ENCODE peak calls at places on chromosome 7, in four cellular contexts. One of them, this sample, is unnamed.

GRCh38 chr7:51455513-51455912 is 138.9 kb upstream of the COBL start:
- DNase-seq in BJ: no peak
- DNase-seq in SK-N-SH: no peak
- DNase-seq in HFF-Myc: no peak
- DNase-seq in this sample: no peak

GRCh38 chr7:151245360-151246160 is 2.9 kb downstream of the SMARCD3 start:
- DNase-seq in BJ: no peak
- DNase-seq in SK-N-SH: peak
- DNase-seq in HFF-Myc: no peak
- DNase-seq in this sample: no peak

GRCh38 chr7:137539111-137539715 is 195.7 kb upstream of the PTN start:
- DNase-seq in SK-N-SH: no peak
- DNase-seq in BJ: peak
- DNase-seq in HFF-Myc: peak
- DNase-seq in this sample: peak

GRCh38 chr7:47873767-47874166 is 74.5 kb downstream of the PKD1L1 start:
- DNase-seq in BJ: peak
- DNase-seq in SK-N-SH: no peak
- DNase-seq in HFF-Myc: no peak
- DNase-seq in this sample: no peak

GRCh38 chr7:80450621-80451308 is 61.1 kb downstream of the GNAT3 start:
- DNase-seq in BJ: no peak
- DNase-seq in SK-N-SH: no peak
- DNase-seq in HFF-Myc: no peak
- DNase-seq in this sample: no peak

GRCh38 chr7:29160080-29160479 is 13.7 kb upstream of the CPVL start:
- DNase-seq in BJ: no peak
- DNase-seq in SK-N-SH: peak
- DNase-seq in HFF-Myc: no peak
- DNase-seq in this sample: no peak

GRCh38 chr7:33757563-33758165 is 147.7 kb upstream of the BMPER start:
- DNase-seq in SK-N-SH: peak
- DNase-seq in BJ: no peak
- DNase-seq in HFF-Myc: peak
- DNase-seq in this sample: no peak

GRCh38 chr7:41107938-41108448 is 594.9 kb downstream of the INHBA start:
- DNase-seq in BJ: no peak
- DNase-seq in SK-N-SH: no peak
- DNase-seq in HFF-Myc: no peak
- DNase-seq in this sample: no peak

GRCh38 chr7:151457534-151457933 is 17.6 kb upstream of the CRYGN start:
- DNase-seq in BJ: no peak
- DNase-seq in SK-N-SH: no peak
- DNase-seq in HFF-Myc: no peak
- DNase-seq in this sample: no peak

GRCh38 chr7:85054306-85054705 is 132.6 kb downstream of the SEMA3D start:
- DNase-seq in SK-N-SH: no peak
- DNase-seq in HFF-Myc: no peak
- DNase-seq in BJ: no peak
- DNase-seq in this sample: no peak

GRCh38 chr7:85052056-85052737 is 134.7 kb downstream of the SEMA3D start:
- DNase-seq in SK-N-SH: no peak
- DNase-seq in HFF-Myc: no peak
- DNase-seq in BJ: no peak
- DNase-seq in this sample: no peak

GRCh38 chr7:85052894-85053293 is 134.0 kb downstream of the SEMA3D start:
- DNase-seq in SK-N-SH: no peak
- DNase-seq in BJ: no peak
- DNase-seq in HFF-Myc: no peak
- DNase-seq in this sample: no peak

GRCh38 chr7:85055906-85056305 is 130.9 kb downstream of the SEMA3D start:
- DNase-seq in SK-N-SH: no peak
- DNase-seq in BJ: no peak
- DNase-seq in HFF-Myc: no peak
- DNase-seq in this sample: no peak
- TF ChIP-seq CTCF in SK-N-SH: no peak
- TF ChIP-seq CTCF in BJ: no peak
- TF ChIP-seq CTCF in HFF-Myc: no peak
- TF ChIP-seq CTCF in this sample: no peak

GRCh38 chr7:111855161-111855841 is 293.0 kb upstream of the IMMP2L start:
- DNase-seq in BJ: no peak
- DNase-seq in SK-N-SH: peak
- DNase-seq in HFF-Myc: peak
- DNase-seq in this sample: peak

GRCh38 chr7:111858331-111858730 is 296.0 kb upstream of the IMMP2L start:
- DNase-seq in HFF-Myc: no peak
- DNase-seq in BJ: no peak
- DNase-seq in SK-N-SH: no peak
- DNase-seq in this sample: no peak

GRCh38 chr7:111855842-111856227 is 293.5 kb upstream of the IMMP2L start:
- DNase-seq in SK-N-SH: peak
- DNase-seq in HFF-Myc: no peak
- DNase-seq in BJ: no peak
- DNase-seq in this sample: no peak

GRCh38 chr7:111852081-111852480 is 289.8 kb upstream of the IMMP2L start:
- DNase-seq in SK-N-SH: no peak
- DNase-seq in BJ: no peak
- DNase-seq in HFF-Myc: no peak
- DNase-seq in this sample: no peak

DNA sequence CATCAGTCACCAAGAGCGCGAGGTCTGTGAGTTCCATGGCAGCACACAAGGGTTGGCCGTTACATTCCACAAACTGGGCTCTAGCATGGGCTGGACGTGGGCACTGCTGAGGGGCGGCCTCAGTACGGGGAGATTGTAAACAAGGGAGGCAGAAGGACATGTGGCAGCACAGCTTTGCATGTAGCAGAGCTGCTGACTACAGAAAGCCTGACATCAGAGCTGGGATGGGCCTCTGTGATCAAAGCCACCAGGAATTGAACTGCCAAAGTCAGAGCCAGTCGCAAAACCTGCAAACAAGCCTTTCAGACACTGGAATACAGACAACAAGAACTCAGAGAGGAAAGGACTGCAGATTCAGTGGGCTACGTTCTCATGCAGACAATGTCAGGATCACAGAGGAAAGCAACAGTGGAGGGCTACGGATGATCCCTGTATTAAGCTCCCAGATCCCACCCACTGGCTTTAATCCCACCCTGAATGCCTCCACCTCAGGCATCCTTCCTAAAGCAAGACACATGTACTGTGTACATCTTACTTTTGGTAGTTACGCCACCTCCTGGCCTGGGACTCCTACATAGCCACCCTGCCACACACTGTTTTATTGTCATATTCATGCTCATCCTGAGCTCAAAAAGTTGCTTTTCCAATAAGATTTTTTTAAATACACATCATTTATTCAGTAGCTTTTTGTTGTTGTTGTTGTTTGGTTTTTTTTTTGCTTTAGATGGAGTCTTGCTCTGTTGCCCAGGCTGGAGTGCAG is 291.1 kb upstream of the IMMP2L start:
- DNase-seq in SK-N-SH: no peak
- DNase-seq in BJ: no peak
- DNase-seq in HFF-Myc: no peak
- DNase-seq in this sample: no peak
- TF ChIP-seq CTCF in SK-N-SH: peak
- TF ChIP-seq CTCF in BJ: peak
- TF ChIP-seq CTCF in HFF-Myc: peak
- TF ChIP-seq CTCF in this sample: peak

GRCh38 chr7:93923946-93924345 is 2.4 kb downstream of the GNG11 start:
- DNase-seq in SK-N-SH: no peak
- DNase-seq in HFF-Myc: no peak
- DNase-seq in BJ: no peak
- DNase-seq in this sample: no peak

GRCh38 chr7:93920496-93921189 is 892 bp upstream of the GNG11 start:
- DNase-seq in HFF-Myc: no peak
- DNase-seq in SK-N-SH: no peak
- DNase-seq in BJ: no peak
- DNase-seq in this sample: no peak

GRCh38 chr7:93923291-93923690 is 1.8 kb downstream of the GNG11 start:
- DNase-seq in HFF-Myc: no peak
- DNase-seq in BJ: no peak
- DNase-seq in SK-N-SH: no peak
- DNase-seq in this sample: no peak

GRCh38 chr7:93921190-93921585 is 347 bp upstream of the GNG11 start:
- DNase-seq in SK-N-SH: no peak
- DNase-seq in BJ: no peak
- DNase-seq in HFF-Myc: no peak
- DNase-seq in this sample: no peak

GRCh38 chr7:93921607-93922446 is at the start of gene GNG11:
- DNase-seq in BJ: no peak
- DNase-seq in HFF-Myc: no peak
- DNase-seq in SK-N-SH: peak
- DNase-seq in this sample: no peak
- TF ChIP-seq CTCF in BJ: peak
- TF ChIP-seq CTCF in HFF-Myc: no peak
- TF ChIP-seq CTCF in SK-N-SH: no peak
- TF ChIP-seq CTCF in this sample: no peak

DNA sequence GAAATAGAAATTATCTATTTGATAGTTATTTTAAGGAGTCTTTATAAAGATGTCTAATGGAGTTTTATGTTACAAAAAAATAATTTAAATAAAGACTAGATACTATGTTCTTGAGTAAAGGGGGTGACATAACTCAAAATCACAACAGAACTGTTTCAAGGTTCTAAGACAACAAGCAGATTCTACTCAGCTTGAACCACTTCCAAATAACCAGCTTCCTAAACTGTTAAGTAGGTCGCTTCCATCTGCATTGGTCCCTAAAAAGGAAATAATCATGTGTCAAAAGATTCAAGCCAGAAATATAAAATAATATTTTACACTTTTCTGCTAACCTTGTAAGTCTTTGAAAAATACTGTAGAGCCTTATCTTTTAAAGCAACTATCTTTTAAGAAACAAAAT is 14.1 kb downstream of the SEM1 start:
- DNase-seq in HFF-Myc: no peak
- DNase-seq in SK-N-SH: no peak
- DNase-seq in BJ: no peak
- DNase-seq in this sample: no peak
- TF ChIP-seq CTCF in HFF-Myc: no peak
- TF ChIP-seq CTCF in SK-N-SH: no peak
- TF ChIP-seq CTCF in BJ: no peak
- TF ChIP-seq CTCF in this sample: no peak

GRCh38 chr7:74003609-74004008 is 24.4 kb upstream of the ELN start:
- DNase-seq in BJ: no peak
- DNase-seq in SK-N-SH: no peak
- DNase-seq in HFF-Myc: no peak
- DNase-seq in this sample: no peak
- TF ChIP-seq CTCF in BJ: no peak
- TF ChIP-seq CTCF in SK-N-SH: no peak
- TF ChIP-seq CTCF in HFF-Myc: no peak
- TF ChIP-seq CTCF in this sample: no peak

GRCh38 chr7:154892459-154892858 is 110.5 kb downstream of the PAXIP1 start:
- DNase-seq in BJ: no peak
- DNase-seq in HFF-Myc: no peak
- DNase-seq in SK-N-SH: no peak
- DNase-seq in this sample: no peak
- TF ChIP-seq CTCF in BJ: no peak
- TF ChIP-seq CTCF in HFF-Myc: no peak
- TF ChIP-seq CTCF in SK-N-SH: no peak
- TF ChIP-seq CTCF in this sample: no peak

GRCh38 chr7:30976381-30976780 is 12.6 kb downstream of the GHRHR start:
- DNase-seq in BJ: no peak
- DNase-seq in HFF-Myc: no peak
- DNase-seq in SK-N-SH: peak
- DNase-seq in this sample: no peak

GRCh38 chr7:30977222-30977621 is 13.5 kb downstream of the GHRHR start:
- DNase-seq in BJ: no peak
- DNase-seq in HFF-Myc: no peak
- DNase-seq in SK-N-SH: no peak
- DNase-seq in this sample: no peak

GRCh38 chr7:30980194-30980593 is 16.4 kb downstream of the GHRHR start:
- DNase-seq in BJ: no peak
- DNase-seq in HFF-Myc: no peak
- DNase-seq in SK-N-SH: no peak
- DNase-seq in this sample: no peak

GRCh38 chr7:30979027-30979426 is 15.3 kb downstream of the GHRHR start:
- DNase-seq in SK-N-SH: no peak
- DNase-seq in HFF-Myc: no peak
- DNase-seq in BJ: no peak
- DNase-seq in this sample: no peak

DNA sequence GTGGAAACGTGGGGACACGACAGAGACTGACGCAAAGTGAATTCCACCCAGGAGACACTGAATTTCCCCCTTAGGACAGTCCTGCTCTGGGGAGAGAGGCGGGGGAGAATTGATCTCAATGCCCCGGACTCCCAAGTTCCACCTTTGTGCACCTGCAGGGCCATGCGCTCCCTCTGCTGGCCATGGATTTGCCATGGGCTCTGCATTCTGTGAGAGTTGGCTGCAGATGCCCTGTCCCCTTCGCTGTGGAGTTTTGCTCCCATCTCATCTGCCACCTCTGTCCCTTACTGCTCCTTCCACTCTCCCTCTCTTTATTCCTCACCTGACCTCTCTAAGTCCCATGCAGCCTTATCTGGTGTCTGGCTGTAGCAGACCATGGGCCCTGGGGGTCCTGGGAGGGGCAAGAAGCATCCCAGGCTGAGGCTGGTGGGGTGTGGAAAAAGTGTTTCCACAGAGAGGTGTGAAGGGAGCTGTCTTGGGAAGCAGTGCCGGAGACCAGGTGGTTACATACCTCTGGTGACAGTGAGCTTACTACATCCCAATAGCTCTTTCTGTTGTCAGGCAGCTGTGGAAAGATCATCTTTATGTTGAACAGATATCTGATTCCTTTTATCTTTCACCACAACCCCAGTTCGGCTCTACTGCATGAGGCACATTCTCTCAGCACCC is 14.3 kb downstream of the GHRHR start:
- DNase-seq in BJ: no peak
- DNase-seq in HFF-Myc: no peak
- DNase-seq in SK-N-SH: peak
- DNase-seq in this sample: no peak
- TF ChIP-seq CTCF in BJ: peak
- TF ChIP-seq CTCF in HFF-Myc: peak
- TF ChIP-seq CTCF in SK-N-SH: peak
- TF ChIP-seq CTCF in this sample: peak

This sample was measured in AG04450.